ENCODE peak calls at places on chromosomes 11 and 22, in eight cellular contexts. R is PC-9, A is brain microvascular endothelial cell, C is endodermal cell, G is substantia nigra, M is HL-60, E is IMR-90, I is cardiac muscle cell. Z is an unnamed sample.

GRCh38 chr11:63710476-63711217 is 29.3 kb downstream of the RTN3 start:
- DNase-seq in R (no peak), A (peak), C (no peak), G (no peak), M (no peak), E (peak), I (peak), Z (no peak)

GRCh38 chr11:40293655-40294342 is 1165.7 kb downstream of the LRRC4C start:
- DNase-seq in R (no peak), A (peak), C (peak), G (peak), M (peak), E (peak), I (peak), Z (peak)

GRCh38 chr11:97140885-97141494 is 751.2 kb downstream of the JRKL start:
- DNase-seq in R (no peak), A (no peak), C (peak), G (no peak), M (no peak), E (no peak), I (no peak), Z (no peak)

GRCh38 chr11:36427079-36427478 is 83.0 kb downstream of the TRAF6 start:
- DNase-seq in R (no peak), A (no peak), C (no peak), G (no peak), M (peak), E (no peak), I (no peak), Z (no peak)

GRCh38 chr11:14075118-14075601 is 112.6 kb downstream of the SPON1 start:
- DNase-seq in R (peak), A (no peak), C (peak), G (no peak), M (no peak), E (no peak), I (no peak), Z (peak)

GRCh38 chr11:11570823-11571222 is 51.0 kb downstream of the GALNT18 start:
- DNase-seq in R (no peak), A (no peak), C (no peak), G (no peak), M (no peak), E (no peak), I (no peak), Z (no peak)

GRCh38 chr11:121591405-121592033 is 138.8 kb upstream of the SORL1-AS1 start:
- DNase-seq in R (no peak), A (peak), C (peak), G (no peak), M (peak), E (peak), I (peak), Z (peak)

GRCh38 chr22:24216541-24217209 is 28.2 kb downstream of the GGT5 start:
- DNase-seq in R (no peak), A (no peak), C (no peak), G (no peak), M (no peak), E (no peak), I (no peak), Z (no peak)

GRCh38 chr11:46520971-46521745 is 72.7 kb downstream of the AMBRA1 start:
- DNase-seq in R (peak), A (peak), C (peak), G (no peak), M (no peak), E (peak), I (no peak), Z (no peak)

GRCh38 chr11:116294630-116295029 is 478.2 kb downstream of the BUD13 start:
- DNase-seq in R (peak), A (peak), C (no peak), G (no peak), M (no peak), E (peak), I (peak), Z (peak)

GRCh38 chr11:126891556-126892217 is 108.9 kb downstream of the KIRREL3 start:
- DNase-seq in R (no peak), A (no peak), C (no peak), G (no peak), M (no peak), E (no peak), I (no peak), Z (no peak)

GRCh38 chr22:35950262-35950661 is 78.4 kb downstream of the RBFOX2 start:
- DNase-seq in R (no peak), A (no peak), C (peak), G (no peak), M (no peak), E (no peak), I (peak), Z (no peak)

GRCh38 chr11:109808569-109808968 is 284.6 kb upstream of the ZC3H12C start:
- DNase-seq in R (no peak), A (peak), C (no peak), G (no peak), M (no peak), E (peak), I (no peak), Z (no peak)

GRCh38 chr22:38867496-38868285 is 4.3 kb downstream of the CBX6 start:
- DNase-seq in R (no peak), A (no peak), C (peak), G (no peak), M (no peak), E (no peak), I (no peak), Z (no peak)

GRCh38 chr22:38282397-38282796 is 9.6 kb upstream of the TMEM184B start:
- DNase-seq in R (peak), A (peak), C (no peak), G (no peak), M (no peak), E (peak), I (no peak), Z (no peak)

GRCh38 chr22:49303781-49304461 is 523.8 kb downstream of the BRD1 start:
- DNase-seq in R (no peak), A (no peak), C (peak), G (no peak), M (no peak), E (no peak), I (no peak), Z (no peak)

GRCh38 chr11:95512177-95512576 is 277.4 kb downstream of the FAM76B start:
- DNase-seq in R (no peak), A (peak), C (no peak), G (no peak), M (no peak), E (peak), I (no peak), Z (peak)

GRCh38 chr22:30425616-30426394 is at the start of gene MTFP1:
- DNase-seq in R (no peak), A (peak), C (peak), G (peak), M (peak), E (peak), I (peak), Z (no peak)

GRCh38 chr11:75273331-75273988 is 32.9 kb downstream of the TPBGL start:
- DNase-seq in R (no peak), A (no peak), C (peak), G (no peak), M (no peak), E (no peak), I (no peak), Z (no peak)
- H3K27ac ChIP-seq in R (no peak), A (no peak), C (no peak), G (no peak), M (no peak), E (no peak), I (no peak), Z (no peak)

GRCh38 chr11:118957549-118957948 is 1.5 kb downstream of the UPK2 start:
- DNase-seq in R (no peak), A (no peak), C (no peak), G (no peak), M (no peak), E (no peak), I (no peak), Z (no peak)

GRCh38 chr11:118956847-118957469 is 860 bp downstream of the UPK2 start:
- DNase-seq in R (no peak), A (no peak), C (no peak), G (no peak), M (no peak), E (no peak), I (no peak), Z (no peak)

GRCh38 chr11:118956094-118956846 is at the start of gene UPK2:
- DNase-seq in R (peak), A (peak), C (peak), G (peak), M (peak), E (peak), I (peak), Z (peak)

GRCh38 chr11:118957968-118958367 is 1.9 kb downstream of the UPK2 start:
- DNase-seq in R (no peak), A (no peak), C (no peak), G (no peak), M (no peak), E (no peak), I (no peak), Z (no peak)

DNA sequence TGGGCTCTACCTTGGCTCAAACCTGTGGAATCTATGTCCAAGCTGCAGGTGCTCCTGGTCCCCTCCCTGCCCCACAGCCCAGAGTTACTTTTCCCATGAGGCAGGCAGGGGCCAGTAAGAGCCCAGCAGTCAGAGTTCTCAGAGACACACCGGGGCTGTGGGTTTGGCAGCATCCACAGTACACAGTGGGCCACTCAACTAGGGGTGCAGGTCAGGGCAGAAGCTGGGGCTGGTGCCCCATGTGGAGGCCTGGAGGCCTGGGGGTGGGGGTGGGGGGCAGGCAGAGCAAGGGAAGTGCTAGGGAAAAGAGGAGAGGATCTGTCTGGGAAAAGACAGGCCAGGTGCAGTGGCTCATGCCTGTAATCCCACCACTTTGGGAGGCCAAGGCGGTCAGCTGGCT is 2.5 kb downstream of the UPK2 start:
- DNase-seq in R (no peak), A (no peak), C (no peak), G (no peak), M (no peak), E (no peak), I (no peak), Z (no peak)
- H3K27ac ChIP-seq in R (no peak), A (no peak), C (no peak), G (no peak), M (no peak), E (no peak), I (no peak), Z (no peak)

GRCh38 chr11:117528061-117528780 is 200.6 kb downstream of the CEP164 start:
- DNase-seq in R (peak), A (no peak), C (no peak), G (no peak), M (no peak), E (no peak), I (no peak), Z (no peak)
- H3K27ac ChIP-seq in R (no peak), A (no peak), C (no peak), G (peak), M (no peak), E (no peak), I (no peak), Z (no peak)

DNA sequence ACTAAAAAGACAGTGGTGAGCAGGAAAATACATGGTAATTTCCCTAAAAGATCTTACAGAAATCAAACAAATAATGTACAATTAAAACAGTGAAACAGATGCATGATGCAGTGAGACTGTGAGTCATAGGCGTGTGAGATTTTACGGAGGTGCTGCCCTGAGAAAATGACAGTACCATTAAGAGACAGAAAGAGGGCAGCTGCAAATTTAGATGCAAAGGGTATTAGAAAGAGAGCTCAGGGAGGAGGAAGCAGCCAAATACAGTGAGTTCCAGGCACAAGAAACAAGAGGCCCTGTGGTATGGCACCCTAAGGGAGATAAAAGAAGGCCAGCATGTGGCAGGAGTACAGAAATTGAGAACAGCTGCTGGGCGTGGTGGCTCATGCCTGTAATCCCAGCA is 88.5 kb upstream of the FIBIN start:
- DNase-seq in R (no peak), A (peak), C (no peak), G (no peak), M (no peak), E (peak), I (no peak), Z (peak)
- H3K27ac ChIP-seq in R (no peak), A (no peak), C (no peak), G (no peak), M (no peak), E (no peak), I (no peak), Z (no peak)

DNA sequence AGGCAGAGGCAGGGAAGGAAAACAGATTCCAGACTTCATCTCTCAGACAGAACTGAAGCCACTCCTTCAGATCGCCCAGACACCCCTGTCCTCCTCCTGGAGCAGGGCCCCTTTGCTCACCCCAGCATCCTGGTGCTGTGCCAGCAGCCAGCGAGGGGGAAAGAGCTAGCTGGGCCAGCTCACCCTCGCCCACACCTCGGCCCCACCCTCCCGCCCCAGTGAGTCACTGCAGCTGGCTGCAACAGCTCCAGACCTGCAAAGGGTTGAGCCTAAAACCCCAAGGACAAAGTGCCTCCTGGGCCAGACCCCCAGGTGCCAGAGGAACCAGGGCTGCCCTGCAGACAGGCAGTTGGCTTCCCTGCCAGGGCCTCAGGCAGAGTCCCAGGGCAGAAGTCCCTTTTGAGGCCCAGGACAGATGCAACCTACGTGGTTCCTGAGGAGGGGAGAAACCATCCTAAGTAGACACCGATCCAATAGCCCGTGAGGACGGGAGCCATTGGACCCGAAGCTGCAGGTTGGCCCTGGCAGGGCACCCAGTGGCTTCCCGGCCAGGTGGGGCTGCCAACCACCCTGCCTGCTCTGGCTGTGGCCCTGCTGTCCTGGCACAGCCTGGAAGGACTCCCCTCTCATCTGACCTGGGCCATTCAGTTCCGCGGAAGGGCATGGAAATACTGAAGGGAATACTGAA is 7.2 kb downstream of the AHNAK start:
- DNase-seq in R (peak), A (peak), C (peak), G (no peak), M (peak), E (peak), I (no peak), Z (no peak)
- H3K27ac ChIP-seq in R (peak), A (peak), C (peak), G (no peak), M (no peak), E (peak), I (no peak), Z (peak)